ENCODE peak calls at places on chromosomes 16 and 17, in nine cellular contexts. R is small intestine, S is GM06990, U is AG10803, M is GF-D8, E is non-pigmented ciliary epithelial cell, G is mammary epithelial cell, Q is NCI-H187, J is NCI-H1694 treated with DMSO at 0.1 percent for 48 hours. N is an unnamed sample.

GRCh38 chr16:2764718-2765117 is 12.3 kb downstream of the SRRM2 start:
- DNase-seq in R (no peak), S (no peak), U (no peak), M (no peak), E (no peak), G (no peak), Q (no peak), J (no peak), N (no peak)

GRCh38 chr17:63681530-63681929 is 18.4 kb downstream of the LIMD2 start:
- DNase-seq in R (no peak), S (no peak), U (no peak), M (no peak), E (no peak), G (no peak), Q (no peak), J (no peak), N (no peak)

GRCh38 chr16:23700509-23700908 is 12.5 kb downstream of the ERN2 start:
- DNase-seq in R (peak), S (no peak), U (no peak), M (no peak), E (no peak), G (no peak), Q (no peak), J (no peak), N (no peak)

GRCh38 chr16:2146739-2147138 is 1.7 kb upstream of the RAB26 start:
- DNase-seq in R (no peak), S (no peak), U (no peak), M (no peak), E (no peak), G (no peak), Q (no peak), J (no peak), N (no peak)

GRCh38 chr16:82881517-82881916 is 254.7 kb downstream of the CDH13 start:
- DNase-seq in R (no peak), S (no peak), U (no peak), M (no peak), E (no peak), G (no peak), Q (no peak), J (no peak), N (no peak)

GRCh38 chr17:33434841-33435240 is 141.7 kb upstream of the ASIC2 start:
- DNase-seq in R (no peak), S (no peak), U (no peak), M (no peak), E (no peak), G (no peak), Q (no peak), J (no peak), N (no peak)

GRCh38 chr16:57030346-57030902 is 41.1 kb downstream of the NLRC5 start:
- DNase-seq in R (no peak), S (no peak), U (no peak), M (no peak), E (no peak), G (no peak), Q (no peak), J (no peak), N (no peak)

GRCh38 chr17:64694207-64694606 is 32.1 kb upstream of the SMURF2 start:
- DNase-seq in R (peak), S (no peak), U (peak), M (no peak), E (no peak), G (peak), Q (no peak), J (no peak), N (no peak)

GRCh38 chr17:78314683-78315354 is 45.1 kb downstream of the SOCS3 start:
- DNase-seq in R (no peak), S (no peak), U (no peak), M (no peak), E (no peak), G (no peak), Q (no peak), J (no peak), N (no peak)

GRCh38 chr16:77951788-77952187 is 70.6 kb upstream of the CLEC3A start:
- DNase-seq in R (peak), S (no peak), U (no peak), M (no peak), E (no peak), G (peak), Q (peak), J (no peak), N (peak)

GRCh38 chr17:78356163-78356713 is 3.6 kb downstream of the SOCS3 start:
- DNase-seq in R (peak), S (peak), U (peak), M (no peak), E (peak), G (peak), Q (no peak), J (no peak), N (peak)

GRCh38 chr17:43332211-43332610 is 66.6 kb upstream of the ARL4D start:
- DNase-seq in R (no peak), S (no peak), U (no peak), M (no peak), E (no peak), G (no peak), Q (no peak), J (no peak), N (no peak)

GRCh38 chr17:27540300-27541105 is 84.3 kb downstream of the KSR1 start:
- DNase-seq in R (peak), S (no peak), U (peak), M (peak), E (peak), G (peak), Q (no peak), J (no peak), N (no peak)

GRCh38 chr17:36085710-36086268 is 4.2 kb downstream of the CCL3 start:
- DNase-seq in R (peak), S (no peak), U (peak), M (peak), E (no peak), G (peak), Q (no peak), J (no peak), N (no peak)

GRCh38 chr16:3655030-3655790 is 719 bp downstream of the DNASE1 start:
- DNase-seq in R (no peak), S (no peak), U (no peak), M (no peak), E (no peak), G (no peak), Q (no peak), J (no peak), N (no peak)

GRCh38 chr16:85986931-85987749 is 88.2 kb downstream of the IRF8 start:
- DNase-seq in R (peak), S (peak), U (no peak), M (no peak), E (no peak), G (no peak), Q (no peak), J (no peak), N (no peak)

GRCh38 chr17:55413825-55414489 is 7.7 kb downstream of the MMD start:
- DNase-seq in R (peak), S (no peak), U (no peak), M (no peak), E (no peak), G (no peak), Q (no peak), J (no peak), N (no peak)

GRCh38 chr16:3256876-3257465 is 538 bp upstream of the MEFV start:
- DNase-seq in R (no peak), S (no peak), U (peak), M (no peak), E (no peak), G (no peak), Q (no peak), J (no peak), N (no peak)

GRCh38 chr16:30473231-30474061 is 904 bp downstream of the ITGAL start:
- DNase-seq in R (no peak), S (peak), U (no peak), M (no peak), E (no peak), G (no peak), Q (no peak), J (no peak), N (peak)

GRCh38 chr17:10121971-10122707 is 76.3 kb downstream of the GAS7 start:
- DNase-seq in R (no peak), S (no peak), U (peak), M (no peak), E (no peak), G (no peak), Q (no peak), J (no peak), N (no peak)

GRCh38 chr16:23863511-23864422 is 28.0 kb downstream of the PRKCB start:
- DNase-seq in R (peak), S (peak), U (no peak), M (peak), E (no peak), G (no peak), Q (no peak), J (no peak), N (peak)

GRCh38 chr17:51435171-51435552 is 174.8 kb downstream of the UTP18 start:
- DNase-seq in R (no peak), S (no peak), U (no peak), M (no peak), E (no peak), G (no peak), Q (no peak), J (no peak), N (no peak)

GRCh38 chr17:61324540-61324868 is 75.1 kb upstream of the TBX2 start:
- DNase-seq in R (no peak), S (no peak), U (no peak), M (no peak), E (no peak), G (no peak), Q (no peak), J (no peak), N (no peak)

GRCh38 chr16:10386517-10387377 is 886 bp downstream of the ATF7IP2 start:
- DNase-seq in R (peak), S (no peak), U (no peak), M (peak), E (no peak), G (peak), Q (no peak), J (no peak), N (no peak)

GRCh38 chr16:21263640-21264211 is 14.4 kb downstream of the CRYM start:
- DNase-seq in R (peak), S (peak), U (peak), M (no peak), E (no peak), G (no peak), Q (no peak), J (no peak), N (peak)

GRCh38 chr17:43846221-43846712 is 709 bp upstream of the CD300LG start:
- DNase-seq in R (peak), S (peak), U (peak), M (peak), E (no peak), G (peak), Q (peak), J (peak), N (peak)

GRCh38 chr17:12021604-12022003 is 927 bp downstream of the MAP2K4 start:
- DNase-seq in R (peak), S (no peak), U (no peak), M (no peak), E (no peak), G (no peak), Q (no peak), J (no peak), N (no peak)

N was measured in GM19239.